ENCODE peak calls at places on chromosomes 5 and 9, in five cellular contexts. One of them, this sample, is unnamed.

GRCh38 chr5:93717162-93717561 is 24.2 kb downstream of the POU5F2 start:
- DNase-seq in tibial artery: no peak
- DNase-seq in AG08395: no peak
- DNase-seq in HEK293T: no peak
- DNase-seq in CD8-positive, alpha-beta T cell: no peak
- DNase-seq in this sample: no peak

GRCh38 chr5:1910861-1911772 is 28.4 kb upstream of the IRX4 start:
- DNase-seq in CD8-positive, alpha-beta T cell: no peak
- DNase-seq in tibial artery: peak; percentile 15
- DNase-seq in AG08395: no peak
- DNase-seq in HEK293T: no peak
- DNase-seq in this sample: no peak

GRCh38 chr9:25864509-25864908 is 186.3 kb upstream of the TUSC1 start:
- DNase-seq in AG08395: no peak
- DNase-seq in CD8-positive, alpha-beta T cell: no peak
- DNase-seq in tibial artery: no peak
- DNase-seq in HEK293T: no peak
- DNase-seq in this sample: no peak

GRCh38 chr9:99039388-99040182 is 65.3 kb upstream of the TGFBR1 start:
- DNase-seq in HEK293T: no peak
- DNase-seq in CD8-positive, alpha-beta T cell: no peak
- DNase-seq in tibial artery: no peak
- DNase-seq in AG08395: peak; percentile 48
- DNase-seq in this sample: no peak

GRCh38 chr9:131839281-131840084 is 99.6 kb upstream of the RAPGEF1 start:
- DNase-seq in CD8-positive, alpha-beta T cell: peak; percentile 21
- DNase-seq in tibial artery: no peak
- DNase-seq in AG08395: peak; percentile 86
- DNase-seq in HEK293T: no peak
- DNase-seq in this sample: no peak

GRCh38 chr5:73678807-73679206 is 52.8 kb downstream of the ARHGEF28 start:
- DNase-seq in CD8-positive, alpha-beta T cell: no peak
- DNase-seq in AG08395: no peak
- DNase-seq in tibial artery: no peak
- DNase-seq in HEK293T: no peak
- DNase-seq in this sample: no peak

GRCh38 chr9:129343697-129344375 is 165.8 kb upstream of the IER5L start:
- DNase-seq in HEK293T: no peak
- DNase-seq in AG08395: no peak
- DNase-seq in CD8-positive, alpha-beta T cell: no peak
- DNase-seq in tibial artery: peak; percentile 81
- DNase-seq in this sample: no peak

GRCh38 chr5:142290574-142291299 is 34.1 kb downstream of the SPRY4 start:
- DNase-seq in AG08395: peak; percentile 38
- DNase-seq in tibial artery: no peak
- DNase-seq in CD8-positive, alpha-beta T cell: no peak
- DNase-seq in HEK293T: no peak
- DNase-seq in this sample: no peak

GRCh38 chr5:178180141-178180863 is 6.9 kb downstream of the GMCL2 start:
- DNase-seq in CD8-positive, alpha-beta T cell: no peak
- DNase-seq in AG08395: no peak
- DNase-seq in HEK293T: no peak
- DNase-seq in tibial artery: no peak
- DNase-seq in this sample: no peak

GRCh38 chr5:80216753-80217596 is 38.9 kb downstream of the SERINC5 start:
- DNase-seq in HEK293T: no peak
- DNase-seq in tibial artery: peak; percentile 49
- DNase-seq in AG08395: peak; percentile 39
- DNase-seq in CD8-positive, alpha-beta T cell: no peak
- DNase-seq in this sample: no peak

GRCh38 chr5:160254706-160255105 is 25.4 kb downstream of the FABP6 start:
- DNase-seq in CD8-positive, alpha-beta T cell: no peak
- DNase-seq in HEK293T: no peak
- DNase-seq in AG08395: no peak
- DNase-seq in tibial artery: no peak
- DNase-seq in this sample: no peak

GRCh38 chr9:112174965-112175795 is at the start of gene SUSD1:
- DNase-seq in HEK293T: peak; percentile 51
- DNase-seq in CD8-positive, alpha-beta T cell: peak; percentile 20
- DNase-seq in tibial artery: no peak
- DNase-seq in AG08395: no peak
- DNase-seq in this sample: peak; percentile 38